ENCODE peak calls at places on chromosomes 12 and 14, in ten cellular contexts. X is mesothelial cell of epicardium; K is activated CD4-positive, alpha-beta memory T cell treated with anti-CD3 and anti-CD28 coated beads, Interleukin-2, amount 10 ng/mL, durations not matched to agents 7 days and 5 days; P is pancreas; I is left ventricle myocardium inferior; D is esophagus muscularis mucosa; G is upper lobe of left lung; E is H9; L is nucleus accumbens; J is NCI-H69. O is an unnamed sample.

GRCh38 chr14:42241101-42241500 is 634.4 kb downstream of the LRFN5 start:
- DNase-seq in X (no peak), K (no peak), P (no peak), I (no peak), D (no peak), G (no peak), E (no peak), L (no peak), J (no peak), O (no peak)

GRCh38 chr14:74593241-74593985 is 18.6 kb downstream of the LTBP2 start:
- DNase-seq in X (no peak), K (no peak), P (no peak), I (no peak), D (no peak), G (no peak), E (no peak), L (no peak), J (no peak), O (no peak)

GRCh38 chr14:65101631-65102440 is 481 bp downstream of the MAX start:
- DNase-seq in X (peak), K (peak), P (peak), I (peak), D (no peak), G (peak), E (peak), L (no peak), J (peak), O (no peak)

GRCh38 chr14:99350751-99351150 is 78.8 kb upstream of the BCL11B start:
- DNase-seq in X (no peak), K (no peak), P (no peak), I (no peak), D (no peak), G (peak), E (no peak), L (no peak), J (no peak), O (no peak)

GRCh38 chr14:41558527-41558926 is 48.1 kb upstream of the LRFN5 start:
- DNase-seq in X (no peak), K (no peak), P (no peak), I (no peak), D (no peak), G (no peak), E (no peak), L (no peak), J (peak), O (no peak)

GRCh38 chr12:49553512-49554088 is 14.3 kb downstream of the MCRS1 start:
- DNase-seq in X (no peak), K (no peak), P (no peak), I (no peak), D (no peak), G (no peak), E (no peak), L (no peak), J (peak), O (no peak)

GRCh38 chr12:15830538-15830937 is 41.4 kb upstream of the EPS8 start:
- DNase-seq in X (no peak), K (no peak), P (no peak), I (no peak), D (no peak), G (no peak), E (no peak), L (no peak), J (no peak), O (no peak)

GRCh38 chr12:39365364-39366001 is 77.4 kb downstream of the KIF21A start:
- DNase-seq in X (no peak), K (no peak), P (no peak), I (no peak), D (no peak), G (no peak), E (no peak), L (no peak), J (no peak), O (no peak)

GRCh38 chr12:38648813-38649212 is 256.6 kb downstream of the CPNE8 start:
- DNase-seq in X (no peak), K (no peak), P (no peak), I (no peak), D (no peak), G (no peak), E (no peak), L (no peak), J (no peak), O (no peak)

GRCh38 chr12:106106892-106107291 is 31.9 kb downstream of the NUAK1 start:
- DNase-seq in X (no peak), K (no peak), P (no peak), I (no peak), D (no peak), G (no peak), E (no peak), L (no peak), J (peak), O (no peak)

O was measured in GOT3.